ENCODE peak calls at places on chromosomes 5 and 9, in six cellular contexts. One of them, this sample, is unnamed.

GRCh38 chr5:172846677-172847076 is 12.6 kb downstream of the ERGIC1 start:
- DNase-seq in left ventricle myocardium inferior: no peak
- DNase-seq in cardiac muscle cell: no peak
- DNase-seq in aorta: no peak
- DNase-seq in CD8-positive, alpha-beta memory T cell: no peak
- DNase-seq in thoracic aorta: no peak
- DNase-seq in this sample: no peak

GRCh38 chr5:53318303-53318702 is 162.1 kb upstream of the FST start:
- DNase-seq in left ventricle myocardium inferior: no peak
- DNase-seq in cardiac muscle cell: no peak
- DNase-seq in aorta: no peak
- DNase-seq in CD8-positive, alpha-beta memory T cell: no peak
- DNase-seq in thoracic aorta: no peak
- DNase-seq in this sample: peak; percentile 2

GRCh38 chr9:110015759-110016158 is 192.2 kb downstream of the C9orf152 start:
- DNase-seq in left ventricle myocardium inferior: no peak
- DNase-seq in cardiac muscle cell: no peak
- DNase-seq in aorta: no peak
- DNase-seq in CD8-positive, alpha-beta memory T cell: no peak
- DNase-seq in thoracic aorta: no peak
- DNase-seq in this sample: no peak

GRCh38 chr9:68637020-68637419 is 68.0 kb upstream of the PIP5K1B start:
- DNase-seq in left ventricle myocardium inferior: no peak
- DNase-seq in cardiac muscle cell: no peak
- DNase-seq in aorta: no peak
- DNase-seq in CD8-positive, alpha-beta memory T cell: no peak
- DNase-seq in thoracic aorta: no peak
- DNase-seq in this sample: no peak

GRCh38 chr5:159343295-159344094 is 13.2 kb upstream of the IL12B start:
- DNase-seq in left ventricle myocardium inferior: no peak
- DNase-seq in cardiac muscle cell: no peak
- DNase-seq in aorta: no peak
- DNase-seq in CD8-positive, alpha-beta memory T cell: no peak
- DNase-seq in thoracic aorta: no peak
- DNase-seq in this sample: no peak

GRCh38 chr5:151598984-151599383 is 7.9 kb upstream of the FAT2 start:
- DNase-seq in left ventricle myocardium inferior: no peak
- DNase-seq in cardiac muscle cell: no peak
- DNase-seq in aorta: no peak
- DNase-seq in CD8-positive, alpha-beta memory T cell: no peak
- DNase-seq in thoracic aorta: no peak
- DNase-seq in this sample: no peak

GRCh38 chr5:77630246-77631165 is 8.0 kb downstream of the OTP start:
- DNase-seq in left ventricle myocardium inferior: no peak
- DNase-seq in cardiac muscle cell: peak; percentile 75
- DNase-seq in aorta: peak; percentile 82
- DNase-seq in CD8-positive, alpha-beta memory T cell: no peak
- DNase-seq in thoracic aorta: no peak
- DNase-seq in this sample: peak; percentile 90

GRCh38 chr5:101455851-101456250 is 552.8 kb upstream of the ST8SIA4 start:
- DNase-seq in left ventricle myocardium inferior: no peak
- DNase-seq in cardiac muscle cell: no peak
- DNase-seq in aorta: no peak
- DNase-seq in CD8-positive, alpha-beta memory T cell: no peak
- DNase-seq in thoracic aorta: no peak
- DNase-seq in this sample: no peak

GRCh38 chr5:155850411-155850810 is 476.6 kb upstream of the SGCD start:
- DNase-seq in left ventricle myocardium inferior: no peak
- DNase-seq in cardiac muscle cell: no peak
- DNase-seq in aorta: no peak
- DNase-seq in CD8-positive, alpha-beta memory T cell: no peak
- DNase-seq in thoracic aorta: no peak
- DNase-seq in this sample: no peak

GRCh38 chr9:134642385-134643181 is 980 bp downstream of the COL5A1 start:
- DNase-seq in left ventricle myocardium inferior: peak; percentile 68
- DNase-seq in cardiac muscle cell: peak; percentile 58
- DNase-seq in aorta: peak; percentile 88
- DNase-seq in CD8-positive, alpha-beta memory T cell: no peak
- DNase-seq in thoracic aorta: no peak
- DNase-seq in this sample: peak; percentile 89

GRCh38 chr9:21788752-21789151 is 13.7 kb upstream of the MTAP start:
- DNase-seq in left ventricle myocardium inferior: no peak
- DNase-seq in cardiac muscle cell: peak; percentile 67
- DNase-seq in aorta: no peak
- DNase-seq in CD8-positive, alpha-beta memory T cell: no peak
- DNase-seq in thoracic aorta: no peak
- DNase-seq in this sample: no peak

GRCh38 chr5:140261403-140262171 is 41.3 kb downstream of the PFDN1 start:
- DNase-seq in left ventricle myocardium inferior: peak; percentile 69
- DNase-seq in cardiac muscle cell: peak; percentile 48
- DNase-seq in aorta: no peak
- DNase-seq in CD8-positive, alpha-beta memory T cell: no peak
- DNase-seq in thoracic aorta: peak; percentile 43
- DNase-seq in this sample: no peak

GRCh38 chr9:127033784-127034183 is 88.7 kb downstream of the ANGPTL2 start:
- DNase-seq in left ventricle myocardium inferior: no peak
- DNase-seq in cardiac muscle cell: no peak
- DNase-seq in aorta: no peak
- DNase-seq in CD8-positive, alpha-beta memory T cell: no peak
- DNase-seq in thoracic aorta: no peak
- DNase-seq in this sample: no peak

GRCh38 chr5:4862500-4862899 is 277.6 kb upstream of the ADAMTS16 start:
- DNase-seq in left ventricle myocardium inferior: no peak
- DNase-seq in cardiac muscle cell: peak; percentile 60
- DNase-seq in aorta: no peak
- DNase-seq in CD8-positive, alpha-beta memory T cell: no peak
- DNase-seq in thoracic aorta: no peak
- DNase-seq in this sample: peak; percentile 64

GRCh38 chr5:113357696-113358476 is 76.9 kb downstream of the TSSK1B start:
- DNase-seq in left ventricle myocardium inferior: no peak
- DNase-seq in cardiac muscle cell: no peak
- DNase-seq in aorta: no peak
- DNase-seq in CD8-positive, alpha-beta memory T cell: no peak
- DNase-seq in thoracic aorta: no peak
- DNase-seq in this sample: no peak

GRCh38 chr5:116799401-116799800 is 224.8 kb upstream of the SEMA6A start:
- DNase-seq in left ventricle myocardium inferior: no peak
- DNase-seq in cardiac muscle cell: no peak
- DNase-seq in aorta: no peak
- DNase-seq in CD8-positive, alpha-beta memory T cell: no peak
- DNase-seq in thoracic aorta: no peak
- DNase-seq in this sample: no peak

GRCh38 chr9:135230386-135230765 is 142.9 kb downstream of the OLFM1 start:
- DNase-seq in left ventricle myocardium inferior: no peak
- DNase-seq in cardiac muscle cell: no peak
- DNase-seq in aorta: peak; percentile 32
- DNase-seq in CD8-positive, alpha-beta memory T cell: no peak
- DNase-seq in thoracic aorta: no peak
- DNase-seq in this sample: no peak

GRCh38 chr9:87862536-87863268 is 20.0 kb upstream of the SPATA31E1 start:
- DNase-seq in left ventricle myocardium inferior: no peak
- DNase-seq in cardiac muscle cell: no peak
- DNase-seq in aorta: no peak
- DNase-seq in CD8-positive, alpha-beta memory T cell: no peak
- DNase-seq in thoracic aorta: no peak
- DNase-seq in this sample: peak; percentile 29

GRCh38 chr5:170402508-170402907 is 13.3 kb upstream of the KCNMB1 start:
- DNase-seq in left ventricle myocardium inferior: no peak
- DNase-seq in cardiac muscle cell: no peak
- DNase-seq in aorta: no peak
- DNase-seq in CD8-positive, alpha-beta memory T cell: no peak
- DNase-seq in thoracic aorta: no peak
- DNase-seq in this sample: no peak

GRCh38 chr9:107158321-107158720 is 124.8 kb upstream of the RAD23B start:
- DNase-seq in left ventricle myocardium inferior: no peak
- DNase-seq in cardiac muscle cell: peak; percentile 71
- DNase-seq in aorta: no peak
- DNase-seq in CD8-positive, alpha-beta memory T cell: no peak
- DNase-seq in thoracic aorta: no peak
- DNase-seq in this sample: peak; percentile 56

GRCh38 chr9:14144215-14144614 is 169.7 kb downstream of the NFIB start:
- DNase-seq in left ventricle myocardium inferior: no peak
- DNase-seq in cardiac muscle cell: no peak
- DNase-seq in aorta: no peak
- DNase-seq in CD8-positive, alpha-beta memory T cell: no peak
- DNase-seq in thoracic aorta: no peak
- DNase-seq in this sample: no peak

GRCh38 chr5:132269635-132270344 is 12.3 kb downstream of the PDLIM4 start:
- DNase-seq in left ventricle myocardium inferior: no peak
- DNase-seq in cardiac muscle cell: no peak
- DNase-seq in aorta: peak; percentile 39
- DNase-seq in CD8-positive, alpha-beta memory T cell: no peak
- DNase-seq in thoracic aorta: no peak
- DNase-seq in this sample: no peak

DNA sequence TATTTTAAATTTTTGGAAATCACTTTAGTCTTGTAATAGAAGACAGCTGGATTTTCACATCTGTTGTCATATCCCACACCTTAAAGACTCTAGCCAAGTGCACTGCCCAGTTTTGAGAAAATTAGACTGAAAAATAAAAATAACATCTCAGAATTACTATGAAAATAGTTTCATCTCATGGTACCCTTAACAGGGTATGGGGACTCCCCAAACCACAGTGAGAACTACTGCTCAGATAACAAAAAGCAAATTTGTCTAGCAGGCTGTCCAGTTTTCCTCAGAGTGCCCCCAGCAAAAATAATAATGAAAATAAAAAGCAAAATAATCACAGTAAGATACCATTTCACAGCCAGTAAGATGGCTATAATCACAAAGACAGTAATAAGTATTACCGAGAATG is 6.5 kb downstream of the UBQLN1 start:
- DNase-seq in left ventricle myocardium inferior: no peak
- DNase-seq in cardiac muscle cell: no peak
- DNase-seq in aorta: no peak
- DNase-seq in CD8-positive, alpha-beta memory T cell: no peak
- DNase-seq in thoracic aorta: no peak
- DNase-seq in this sample: no peak
- H3K4me3 ChIP-seq in left ventricle myocardium inferior: peak overlapping the region; percentile 24
- H3K4me3 ChIP-seq in cardiac muscle cell: no peak overlapping the region
- H3K4me3 ChIP-seq in aorta: no peak overlapping the region
- H3K4me3 ChIP-seq in CD8-positive, alpha-beta memory T cell: no peak overlapping the region
- H3K4me3 ChIP-seq in thoracic aorta: peak overlapping the region; percentile 6
- H3K4me3 ChIP-seq in this sample: no peak overlapping the region

GRCh38 chr9:70110194-70111041 is 66.8 kb downstream of the MAMDC2 start:
- DNase-seq in left ventricle myocardium inferior: no peak
- DNase-seq in cardiac muscle cell: no peak
- DNase-seq in aorta: no peak
- DNase-seq in CD8-positive, alpha-beta memory T cell: no peak
- DNase-seq in thoracic aorta: no peak
- DNase-seq in this sample: no peak

GRCh38 chr9:70112981-70113380 is 69.3 kb downstream of the MAMDC2 start:
- DNase-seq in left ventricle myocardium inferior: no peak
- DNase-seq in cardiac muscle cell: no peak
- DNase-seq in aorta: no peak
- DNase-seq in CD8-positive, alpha-beta memory T cell: no peak
- DNase-seq in thoracic aorta: no peak
- DNase-seq in this sample: no peak

GRCh38 chr9:70111042-70111602 is 67.5 kb downstream of the MAMDC2 start:
- DNase-seq in left ventricle myocardium inferior: peak; percentile 83
- DNase-seq in cardiac muscle cell: peak; percentile 77
- DNase-seq in aorta: peak; percentile 95
- DNase-seq in CD8-positive, alpha-beta memory T cell: peak; percentile 15
- DNase-seq in thoracic aorta: peak; percentile 24
- DNase-seq in this sample: peak; percentile 43

GRCh38 chr9:70113403-70114022 is 69.9 kb downstream of the MAMDC2 start:
- DNase-seq in left ventricle myocardium inferior: peak; percentile 52
- DNase-seq in cardiac muscle cell: peak; percentile 57
- DNase-seq in aorta: peak; percentile 80
- DNase-seq in CD8-positive, alpha-beta memory T cell: no peak
- DNase-seq in thoracic aorta: no peak
- DNase-seq in this sample: peak; percentile 45

GRCh38 chr9:70111641-70112236 is 68.1 kb downstream of the MAMDC2 start:
- DNase-seq in left ventricle myocardium inferior: no peak
- DNase-seq in cardiac muscle cell: no peak
- DNase-seq in aorta: no peak
- DNase-seq in CD8-positive, alpha-beta memory T cell: no peak
- DNase-seq in thoracic aorta: no peak
- DNase-seq in this sample: no peak
- H3K36me3 ChIP-seq in left ventricle myocardium inferior: peaks cover 10% of the 10 kb centered on the region
- H3K36me3 ChIP-seq in cardiac muscle cell: no peaks in the 10 kb centered on the region
- H3K36me3 ChIP-seq in aorta: no peaks in the 10 kb centered on the region
- H3K36me3 ChIP-seq in CD8-positive, alpha-beta memory T cell: no peaks in the 10 kb centered on the region
- H3K36me3 ChIP-seq in thoracic aorta: no peaks in the 10 kb centered on the region
- H3K36me3 ChIP-seq in this sample: peaks cover 1% of the 10 kb centered on the region

DNA sequence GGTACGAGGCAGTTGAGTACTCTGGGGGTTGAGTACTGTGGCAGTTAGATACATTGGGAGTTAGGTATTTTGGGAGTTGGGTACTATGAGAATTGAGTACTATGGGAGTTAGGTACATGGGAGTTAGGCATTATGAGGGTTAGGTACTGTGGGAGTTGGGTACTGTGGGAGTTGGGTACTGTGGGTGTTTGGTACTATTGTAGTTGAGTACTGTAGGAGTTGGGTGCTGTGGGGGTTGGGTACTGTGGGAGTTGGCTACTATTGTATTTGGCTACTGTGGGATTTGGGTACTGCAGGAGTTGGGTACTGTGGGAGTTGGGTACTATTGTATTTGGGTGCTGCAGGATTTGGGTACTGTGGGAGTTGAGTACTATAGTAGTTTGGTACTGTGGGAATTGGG is 4.8 kb upstream of the SLC6A19 start:
- DNase-seq in left ventricle myocardium inferior: no peak
- DNase-seq in cardiac muscle cell: no peak
- DNase-seq in aorta: no peak
- DNase-seq in CD8-positive, alpha-beta memory T cell: no peak
- DNase-seq in thoracic aorta: no peak
- DNase-seq in this sample: no peak
- H3K27me3 ChIP-seq in left ventricle myocardium inferior: peaks cover 82% of the 10 kb centered on the region
- H3K27me3 ChIP-seq in cardiac muscle cell: no peaks in the 10 kb centered on the region
- H3K27me3 ChIP-seq in aorta: no peaks in the 10 kb centered on the region
- H3K27me3 ChIP-seq in CD8-positive, alpha-beta memory T cell: no peaks in the 10 kb centered on the region
- H3K27me3 ChIP-seq in thoracic aorta: no peaks in the 10 kb centered on the region
- H3K27me3 ChIP-seq in this sample: no peaks in the 10 kb centered on the region

DNA sequence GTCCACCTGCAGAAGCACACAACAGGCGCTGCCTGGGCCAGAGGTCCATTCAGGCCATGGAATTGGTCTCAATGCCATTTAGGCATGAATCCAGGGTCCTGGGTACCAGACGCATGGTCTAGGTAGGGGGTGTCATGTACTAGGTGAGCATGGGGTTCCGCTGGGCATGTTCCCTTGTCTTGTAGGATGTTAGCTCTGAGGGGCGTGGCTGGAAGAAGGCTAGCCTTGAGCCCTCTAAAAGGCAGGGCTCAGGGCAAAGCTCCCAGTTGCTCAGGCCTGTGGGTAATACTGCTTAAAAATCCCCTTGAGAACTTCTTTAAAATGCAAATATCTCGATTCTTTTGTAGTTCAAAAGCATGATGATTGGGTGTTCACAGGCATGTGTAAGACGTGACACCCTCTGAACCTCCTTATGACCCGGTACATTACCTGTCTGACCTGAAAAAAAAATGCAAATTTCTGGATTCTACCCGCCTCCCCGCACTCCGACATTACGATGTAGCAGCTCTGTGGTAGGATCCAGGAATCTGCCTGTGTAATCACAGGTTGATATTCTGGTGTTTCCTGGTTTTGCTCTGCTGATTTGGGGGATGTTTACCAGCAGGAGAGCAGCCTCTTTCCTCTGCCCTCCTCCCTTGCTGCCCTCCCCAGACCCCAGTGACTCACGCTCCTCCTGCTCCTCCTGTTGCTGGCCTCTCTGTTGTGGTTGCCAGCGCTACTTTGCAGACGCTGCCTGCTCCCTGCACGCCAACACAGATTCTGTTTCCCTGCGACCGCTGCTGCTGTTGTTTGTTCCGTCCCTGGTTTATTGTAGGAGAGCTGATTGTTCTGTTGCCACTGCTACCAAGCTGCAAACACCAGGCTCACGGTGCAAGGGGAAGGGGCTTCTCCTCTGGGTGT is 5.7 kb downstream of the TMC1 start:
- DNase-seq in left ventricle myocardium inferior: peak; percentile 42
- DNase-seq in cardiac muscle cell: peak; percentile 23
- DNase-seq in aorta: peak; percentile 85
- DNase-seq in CD8-positive, alpha-beta memory T cell: peak; percentile 56
- DNase-seq in thoracic aorta: no peak
- DNase-seq in this sample: peak; percentile 49
- H3K4me3 ChIP-seq in left ventricle myocardium inferior: peak overlapping the region; percentile 37
- H3K4me3 ChIP-seq in cardiac muscle cell: no peak overlapping the region
- H3K4me3 ChIP-seq in aorta: no peak overlapping the region
- H3K4me3 ChIP-seq in CD8-positive, alpha-beta memory T cell: peak overlapping the region; percentile 53
- H3K4me3 ChIP-seq in thoracic aorta: peak overlapping the region; percentile 53
- H3K4me3 ChIP-seq in this sample: no peak overlapping the region

This sample was measured in H7.